ENCODE peak calls at places on chromosomes 11 and 22, in ten cellular contexts. D is dorsolateral prefrontal cortex; B is brain microvascular endothelial cell; F is CD8-positive, alpha-beta memory T cell; V is IMR-90; J is AG09309; Q is pancreas; O is A549; G is Peyer's patch; H is heart left ventricle. R is an unnamed sample.

GRCh38 chr11:76148941-76149613 is 57.2 kb downstream of the WNT11 start:
- DNase-seq in J (no peak), G (peak), B (no peak), D (peak), F (no peak), Q (no peak), V (no peak), O (no peak), H (no peak), R (no peak)

GRCh38 chr11:46388619-46389449 is 2.7 kb downstream of the CHRM4 start:
- DNase-seq in O (no peak), Q (no peak), D (no peak), F (no peak), B (no peak), V (no peak), G (peak), H (no peak), J (no peak), R (no peak)

GRCh38 chr11:110755961-110756360 is 43.7 kb upstream of the ARHGAP20 start:
- DNase-seq in H (no peak), G (no peak), D (no peak), B (no peak), V (no peak), Q (no peak), O (no peak), J (no peak), F (no peak), R (no peak)

GRCh38 chr22:50544078-50544745 is 1.5 kb upstream of the KLHDC7B start:
- DNase-seq in D (peak), H (peak), V (peak), F (peak), J (no peak), O (peak), G (peak), Q (peak), B (peak), R (no peak)

GRCh38 chr11:4607111-4607510 is 920 bp downstream of the TRIM68 start:
- DNase-seq in D (no peak), H (no peak), J (no peak), F (no peak), O (no peak), Q (no peak), B (no peak), G (no peak), V (peak), R (no peak)

GRCh38 chr11:73270089-73270854 is 1.9 kb upstream of the P2RY6 start:
- DNase-seq in F (no peak), V (no peak), H (no peak), B (no peak), G (peak), J (no peak), D (no peak), Q (no peak), O (no peak), R (no peak)

GRCh38 chr22:23751441-23751996 is 607 bp upstream of the ZNF70 start:
- DNase-seq in D (no peak), H (no peak), V (no peak), J (no peak), G (no peak), B (no peak), Q (no peak), O (peak), F (no peak), R (no peak)

GRCh38 chr22:17258015-17258827 is 39.0 kb upstream of the ADA2 start:
- DNase-seq in Q (peak), D (no peak), J (no peak), F (no peak), G (peak), B (no peak), O (no peak), H (peak), V (no peak), R (peak)

GRCh38 chr11:117535870-117536411 is 208.3 kb downstream of the CEP164 start:
- DNase-seq in F (no peak), Q (no peak), J (no peak), V (no peak), B (no peak), G (no peak), O (no peak), D (peak), H (no peak), R (no peak)

GRCh38 chr22:46007848-46008261 is 30.9 kb upstream of the WNT7B start:
- DNase-seq in B (peak), Q (peak), O (no peak), J (peak), F (no peak), G (peak), D (no peak), H (peak), V (peak), R (no peak)

GRCh38 chr11:78199653-78200015 is 10.9 kb downstream of the USP35 start:
- DNase-seq in O (no peak), J (no peak), Q (no peak), G (no peak), F (no peak), V (no peak), D (no peak), B (no peak), H (no peak), R (no peak)

GRCh38 chr11:66600924-66601233 is 7.9 kb downstream of the CCS start:
- DNase-seq in B (no peak), Q (no peak), H (no peak), V (no peak), J (no peak), O (no peak), G (no peak), F (no peak), D (no peak), R (no peak)

GRCh38 chr11:13868710-13869403 is 93.7 kb upstream of the SPON1 start:
- DNase-seq in D (no peak), B (no peak), F (no peak), V (no peak), J (no peak), Q (no peak), G (no peak), H (no peak), O (no peak), R (peak)

GRCh38 chr11:15969701-15970329 is 386.5 kb downstream of the SOX6 start:
- DNase-seq in D (no peak), V (peak), F (no peak), Q (no peak), J (peak), O (no peak), H (no peak), G (no peak), B (peak), R (no peak)

GRCh38 chr11:119363874-119364590 is 17.5 kb downstream of the USP2 start:
- DNase-seq in V (no peak), J (no peak), H (peak), F (peak), O (no peak), Q (peak), G (peak), B (no peak), D (peak), R (no peak)

GRCh38 chr11:2157294-2158040 is 3.5 kb downstream of the INS start:
- DNase-seq in V (no peak), H (no peak), F (no peak), Q (no peak), B (no peak), D (no peak), J (no peak), G (no peak), O (no peak), R (no peak)

GRCh38 chr22:36055376-36056310 is 27.0 kb upstream of the RBFOX2 start:
- DNase-seq in Q (no peak), G (no peak), B (peak), V (peak), J (peak), O (no peak), F (no peak), D (no peak), H (peak), R (no peak)

GRCh38 chr11:78379039-78379670 is 38.5 kb downstream of the GAB2 start:
- DNase-seq in F (no peak), G (no peak), H (no peak), Q (no peak), J (no peak), V (peak), B (no peak), D (no peak), O (no peak), R (no peak)

GRCh38 chr11:70020336-70021214 is 57.5 kb upstream of the ANO1 start:
- DNase-seq in F (no peak), Q (no peak), O (no peak), D (no peak), V (peak), G (peak), B (peak), H (peak), J (no peak), R (no peak)

GRCh38 chr11:67277231-67277961 is 11.1 kb downstream of the GRK2 start:
- DNase-seq in Q (no peak), F (peak), G (peak), H (peak), O (no peak), B (no peak), J (no peak), V (peak), D (no peak), R (peak)

GRCh38 chr11:104846216-104846615 is 52.0 kb downstream of the CASP12 start:
- DNase-seq in B (no peak), G (no peak), F (no peak), Q (no peak), O (no peak), J (no peak), V (no peak), D (no peak), H (no peak), R (no peak)

GRCh38 chr11:76327756-76328388 is 53.1 kb downstream of the THAP12 start:
- DNase-seq in G (no peak), B (no peak), D (no peak), H (peak), Q (no peak), V (no peak), F (no peak), J (no peak), O (no peak), R (no peak)

DNA sequence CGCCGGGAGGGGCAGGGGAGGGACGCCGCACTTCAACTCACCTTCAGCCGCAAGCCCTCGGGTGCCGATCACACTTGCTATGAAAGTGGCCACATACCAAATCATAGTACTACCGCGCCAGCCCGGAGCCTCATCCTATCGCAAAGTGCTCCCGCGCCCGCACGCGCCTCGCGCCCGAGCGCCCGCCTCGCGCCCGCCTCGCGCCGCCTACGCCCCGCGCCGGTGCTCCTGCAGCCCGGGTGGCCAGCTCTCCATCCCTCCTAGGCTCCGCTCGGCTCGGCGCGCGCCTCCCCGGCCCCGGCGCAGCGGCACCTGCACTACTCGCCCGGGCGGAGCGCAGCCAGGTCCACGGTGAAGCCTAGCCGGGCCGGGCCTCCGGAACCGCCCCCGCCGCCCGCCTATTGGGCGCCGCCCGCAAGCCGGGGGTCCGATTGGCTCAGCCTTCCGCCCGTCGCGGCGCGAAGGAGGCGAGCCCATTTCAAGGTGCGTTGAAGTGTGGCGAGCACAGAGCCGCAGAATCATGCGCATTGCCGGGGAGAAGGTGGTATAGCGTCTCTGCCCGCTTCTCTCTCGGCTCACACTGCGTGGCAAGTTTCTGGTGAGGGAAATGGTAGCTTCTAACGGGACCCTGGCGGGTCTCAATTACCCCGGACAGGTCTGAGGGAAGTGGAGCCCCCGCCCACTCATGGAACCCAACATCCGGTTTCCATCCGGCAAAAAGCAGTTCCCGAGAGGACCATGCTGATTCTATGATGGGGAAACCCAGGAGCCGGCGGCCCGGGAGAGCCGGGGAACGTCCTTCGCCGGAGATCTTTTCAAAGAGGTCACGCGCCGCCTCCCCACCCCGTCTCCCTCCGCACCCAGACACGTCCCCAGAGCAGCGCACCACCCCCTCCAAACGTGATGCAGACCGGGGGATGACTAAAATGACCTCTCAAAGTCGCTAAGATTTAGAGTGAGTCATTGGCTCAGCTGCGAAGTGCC is at the start of gene IGSF9B:
- DNase-seq in O (peak), G (peak), J (no peak), F (peak), B (peak), H (peak), D (peak), Q (peak), V (peak), R (peak)
- H3K4me3 ChIP-seq in O (peak), G (peak), J (peak), F (peak), B (peak), H (peak), D (peak), Q (peak), V (peak), R (peak)

DNA sequence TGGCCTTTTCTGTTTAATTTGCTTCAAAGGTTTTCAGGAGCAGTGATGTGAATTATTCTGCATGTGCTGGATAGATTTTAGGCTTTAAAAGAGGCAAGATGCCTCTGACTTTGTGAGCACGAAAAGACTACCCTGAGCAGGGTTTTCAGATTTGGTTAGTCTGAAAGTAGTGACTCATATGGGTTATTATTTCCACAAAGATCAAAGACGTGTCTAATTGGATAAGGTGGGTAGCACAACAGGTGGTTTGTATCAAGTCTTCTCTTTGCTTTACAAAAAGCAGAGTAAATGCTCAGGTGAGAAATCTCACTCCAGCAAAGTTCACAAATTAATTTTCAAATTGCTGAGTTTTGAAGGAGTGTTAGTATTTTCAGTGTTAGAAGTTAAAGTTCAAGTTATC is 37.6 kb upstream of the DBX1 start:
- DNase-seq in G (no peak), H (no peak), B (no peak), O (no peak), F (no peak), V (no peak), Q (no peak), J (no peak), D (no peak), R (no peak)
- H3K4me3 ChIP-seq in G (no peak), H (no peak), B (no peak), O (no peak), F (no peak), V (no peak), Q (no peak), J (no peak), D (no peak), R (no peak)

GRCh38 chr11:74462009-74462408 is 5.3 kb downstream of the KCNE3 start:
- DNase-seq in F (no peak), B (no peak), Q (peak), D (peak), O (no peak), V (no peak), J (no peak), H (peak), G (peak), R (no peak)
- H3K4me3 ChIP-seq in F (no peak), B (no peak), Q (no peak), D (peak), O (no peak), V (peak), J (no peak), H (peak), G (peak), R (no peak)

DNA sequence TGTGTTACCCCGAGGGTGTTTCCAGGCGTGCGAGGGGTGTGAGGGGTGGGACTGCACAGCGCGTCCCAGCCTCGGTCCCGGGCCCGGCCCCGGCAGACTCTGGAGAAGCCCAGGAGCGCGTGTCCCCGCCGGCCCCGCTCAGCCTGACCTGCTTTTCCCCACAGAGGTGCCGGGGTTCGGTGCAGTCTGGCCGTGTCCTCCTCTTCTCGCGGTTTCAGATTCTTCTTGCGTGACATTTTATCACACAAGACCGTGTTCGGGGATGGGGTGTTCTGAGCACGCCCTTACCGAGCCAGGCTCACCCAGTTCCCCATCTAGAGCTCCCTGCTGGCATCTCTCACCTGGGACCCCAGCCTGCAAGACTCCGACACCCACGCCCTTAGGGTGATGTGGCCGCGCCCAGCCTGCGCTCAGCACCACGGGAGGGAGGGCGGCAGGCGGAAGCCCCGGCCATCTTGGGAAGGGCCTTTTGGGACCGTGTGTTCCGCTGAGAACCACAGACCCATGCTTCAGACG is 775.6 kb downstream of the BRD1 start:
- DNase-seq in V (no peak), D (peak), F (no peak), G (no peak), Q (no peak), O (no peak), H (no peak), B (no peak), J (no peak), R (no peak)
- H3K4me3 ChIP-seq in V (peak), D (peak), F (no peak), G (peak), Q (peak), O (no peak), H (peak), B (peak), J (no peak), R (no peak)

GRCh38 chr11:19954899-19955298 is 205.4 kb downstream of the DBX1 start:
- DNase-seq in H (no peak), B (no peak), Q (no peak), J (no peak), F (no peak), D (no peak), O (peak), V (no peak), G (no peak), R (no peak)

GRCh38 chr11:19953342-19953741 is 206.9 kb downstream of the DBX1 start:
- DNase-seq in F (no peak), J (no peak), H (no peak), G (no peak), Q (no peak), B (peak), V (peak), D (no peak), O (peak), R (no peak)

GRCh38 chr11:19952101-19952605 is 208.1 kb downstream of the DBX1 start:
- DNase-seq in J (no peak), G (no peak), Q (no peak), H (no peak), F (no peak), V (no peak), B (no peak), O (peak), D (no peak), R (no peak)

GRCh38 chr11:19955660-19956059 is 204.6 kb downstream of the DBX1 start:
- DNase-seq in J (no peak), H (no peak), O (no peak), G (no peak), D (no peak), V (no peak), F (no peak), Q (no peak), B (no peak), R (no peak)

DNA sequence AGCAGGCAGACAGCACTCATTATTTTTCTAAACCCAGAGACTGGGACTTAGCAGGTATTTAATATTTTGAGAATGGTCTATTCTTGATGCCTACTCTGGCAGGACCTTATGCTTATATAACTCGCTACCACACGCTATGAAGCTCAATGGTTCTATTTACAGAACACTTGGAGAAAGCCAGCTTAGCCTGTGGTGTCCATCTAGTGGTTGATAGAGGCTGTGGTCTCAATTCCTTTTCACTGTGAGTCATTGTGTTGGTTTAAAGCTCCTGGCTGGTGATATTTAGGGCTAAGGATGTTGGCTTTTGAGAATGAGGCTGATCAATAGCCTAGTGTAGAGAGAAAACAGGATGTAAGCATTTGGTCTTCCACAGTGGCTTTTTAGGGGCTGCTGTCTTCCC is 206.4 kb downstream of the DBX1 start:
- DNase-seq in B (peak), F (no peak), G (no peak), J (peak), H (no peak), Q (peak), D (no peak), V (peak), O (peak), R (no peak)
- H3K4me3 ChIP-seq in B (no peak), F (no peak), G (no peak), J (no peak), H (no peak), Q (no peak), D (no peak), V (no peak), O (no peak), R (no peak)

DNA sequence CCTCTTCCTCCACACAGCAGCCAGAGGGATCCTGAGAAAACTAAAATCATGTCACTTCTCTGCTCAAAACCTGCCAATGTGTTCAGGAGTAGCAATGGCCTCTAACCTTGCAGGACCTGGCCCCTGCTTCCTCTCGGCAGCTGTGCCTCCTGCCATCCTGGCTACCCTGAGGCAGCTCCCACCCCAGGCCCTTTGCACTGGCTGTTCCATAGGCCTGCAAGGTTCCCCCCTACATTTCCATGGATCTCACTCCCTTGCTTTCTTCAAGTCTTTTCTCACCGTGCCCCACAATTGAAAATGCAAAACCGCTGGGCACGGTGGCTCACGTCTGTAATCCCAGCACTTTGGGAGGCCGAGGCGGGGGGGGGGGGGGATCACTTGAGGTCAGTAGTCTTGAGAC is 2.1 kb upstream of the STIP1 start:
- DNase-seq in J (no peak), D (no peak), Q (no peak), G (no peak), O (no peak), H (no peak), V (no peak), B (no peak), F (no peak), R (no peak)
- H3K4me3 ChIP-seq in J (no peak), D (no peak), Q (no peak), G (no peak), O (no peak), H (no peak), V (no peak), B (no peak), F (no peak), R (no peak)

DNA sequence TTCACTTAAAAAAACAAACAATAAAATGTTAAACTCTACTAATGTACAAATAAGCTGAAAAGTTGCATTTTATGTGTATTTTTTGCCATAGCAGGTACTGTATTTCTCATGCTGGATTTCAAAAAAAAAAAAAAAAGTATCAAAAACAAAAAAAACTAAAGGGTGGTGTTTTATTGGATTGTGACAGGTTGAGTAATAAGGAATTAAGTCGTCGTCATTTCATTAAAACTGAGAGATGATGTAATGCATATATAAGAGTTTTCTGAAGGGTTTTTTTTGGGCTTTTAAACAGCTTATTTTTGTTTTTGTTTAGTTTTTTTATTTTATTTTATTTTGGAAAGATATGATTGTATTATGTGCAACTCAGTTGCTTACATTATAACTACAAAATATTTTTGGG is 10.9 kb upstream of the ADSL start:
- DNase-seq in G (no peak), D (no peak), V (no peak), F (no peak), O (no peak), Q (no peak), B (no peak), H (no peak), J (no peak), R (no peak)
- H3K4me3 ChIP-seq in G (no peak), D (no peak), V (no peak), F (no peak), O (no peak), Q (no peak), B (no peak), H (no peak), J (no peak), R (no peak)

R was measured in Jurkat, Clone E6-1.